ENCODE peak calls at places on chromosomes 12 and 14, in five cellular contexts. Z is ovary; D is CD4-positive, CD25-positive, alpha-beta regulatory T cell; P is A549; C is OCI-LY7. K is an unnamed sample.

GRCh38 chr12:3747543-3747942 is 5.4 kb downstream of the CRACR2A start:
- DNase-seq in Z (no peak), D (no peak), P (no peak), C (no peak), K (no peak)

GRCh38 chr14:90698379-90698869 is 117.8 kb downstream of the TTC7B start:
- DNase-seq in Z (peak), D (no peak), P (no peak), C (no peak), K (peak)

GRCh38 chr14:22532345-22533056 is 56.5 kb downstream of the DAD1 start:
- DNase-seq in Z (no peak), D (no peak), P (no peak), C (no peak), K (no peak)

GRCh38 chr12:50530532-50530931 is 25.7 kb downstream of the DIP2B start:
- DNase-seq in Z (no peak), D (no peak), P (no peak), C (no peak), K (no peak)

GRCh38 chr12:6869049-6870021 is 2.0 kb downstream of the TPI1 start:
- DNase-seq in Z (peak), D (peak), P (peak), C (peak), K (peak)

GRCh38 chr14:88426271-88426670 is 40.8 kb downstream of the SPATA7 start:
- DNase-seq in Z (no peak), D (no peak), P (no peak), C (no peak), K (no peak)

GRCh38 chr12:47561746-47562145 is 144.1 kb downstream of the RPAP3 start:
- DNase-seq in Z (no peak), D (no peak), P (no peak), C (no peak), K (no peak)

GRCh38 chr14:80164991-80165390 is 46.3 kb downstream of the DIO2 start:
- DNase-seq in Z (no peak), D (no peak), P (no peak), C (no peak), K (no peak)

GRCh38 chr12:39365364-39366001 is 77.4 kb downstream of the KIF21A start:
- DNase-seq in Z (no peak), D (no peak), P (no peak), C (peak), K (no peak)

GRCh38 chr12:122871851-122872785 is 23.8 kb downstream of the VPS37B start:
- DNase-seq in Z (no peak), D (no peak), P (peak), C (peak), K (peak)

DNA sequence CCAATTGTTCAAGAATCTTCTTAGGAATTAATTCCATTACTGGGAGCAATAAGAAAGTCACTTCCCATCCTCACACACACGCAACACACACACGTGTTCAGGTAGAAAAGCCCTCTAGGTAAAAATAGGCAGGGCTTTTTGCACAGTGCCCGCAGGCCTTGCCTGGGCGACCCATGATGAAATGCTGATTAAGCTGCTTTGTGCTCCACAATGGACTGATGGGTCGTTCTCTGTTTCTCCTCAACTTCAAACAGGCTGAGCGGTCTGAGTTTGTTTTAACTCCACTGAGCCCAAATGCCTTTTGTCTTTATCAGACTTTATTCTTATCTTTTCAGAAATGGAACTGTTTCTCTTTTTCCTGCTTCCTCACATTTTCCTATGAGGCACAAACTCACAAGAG is 9.4 kb upstream of the DACT1 start:
- DNase-seq in Z (no peak), D (no peak), P (no peak), C (no peak), K (no peak)
- H3K27ac ChIP-seq in Z (no peak), D (no peak), P (no peak), C (no peak), K (no peak)

DNA sequence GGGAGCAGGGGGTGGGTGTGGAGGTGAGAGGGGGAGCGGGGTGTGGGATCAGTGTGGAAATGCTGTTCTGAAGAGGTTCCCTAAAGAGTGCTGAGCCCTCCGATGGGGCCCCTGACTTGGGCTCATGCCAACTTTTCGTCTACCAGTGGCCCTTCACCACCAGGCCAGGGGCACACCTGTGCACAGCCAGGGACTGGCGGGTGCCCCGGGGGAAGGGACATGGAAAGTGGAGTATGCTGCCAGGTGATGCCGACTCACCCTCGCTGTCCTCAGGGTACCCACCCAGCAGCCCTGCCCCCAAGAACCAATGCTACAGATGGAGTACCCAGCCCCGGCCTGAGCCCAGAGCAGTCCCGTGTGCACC is 26.2 kb downstream of the AMN start:
- DNase-seq in Z (no peak), D (no peak), P (no peak), C (no peak), K (no peak)
- H3K27ac ChIP-seq in Z (no peak), D (no peak), P (no peak), C (no peak), K (no peak)

GRCh38 chr14:51548187-51548586 is 103.5 kb upstream of the FRMD6 start:
- DNase-seq in Z (no peak), D (no peak), P (no peak), C (no peak), K (no peak)
- H3K27ac ChIP-seq in Z (no peak), D (no peak), P (peak), C (no peak), K (no peak)

DNA sequence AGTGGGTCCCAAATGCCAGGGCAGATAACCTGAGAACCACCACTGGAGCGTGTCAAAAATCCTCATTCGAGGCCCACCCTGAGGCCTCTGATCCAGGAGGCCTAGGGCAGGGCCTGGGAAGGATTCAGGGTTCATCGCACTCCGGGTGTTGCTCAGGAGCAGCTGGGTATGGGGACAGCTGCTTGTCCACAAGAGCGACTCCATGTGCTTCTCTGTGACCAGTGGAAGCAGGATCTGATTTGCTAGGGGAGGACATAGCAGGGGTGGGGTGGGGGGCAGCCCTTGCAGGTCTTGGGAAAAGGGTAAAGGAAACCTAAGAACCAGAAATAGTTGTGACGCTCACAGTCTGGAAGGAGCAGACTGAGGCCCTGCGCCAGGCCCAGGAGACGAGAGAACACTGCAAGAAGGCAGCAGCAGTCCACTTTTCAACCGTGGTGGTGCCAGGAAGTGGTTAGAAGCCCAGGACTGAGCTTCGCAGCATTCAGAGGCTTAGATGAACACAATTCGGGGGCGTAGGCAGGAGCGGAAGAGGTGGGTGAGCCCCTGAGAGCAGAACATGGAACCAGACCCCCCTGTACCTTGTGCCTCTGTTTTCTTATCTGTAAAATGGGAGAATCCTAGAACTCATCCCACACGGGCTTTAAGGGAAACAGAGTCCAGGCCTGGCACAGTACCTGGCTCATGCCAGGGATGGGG is 33.7 kb downstream of the ITPK1 start:
- DNase-seq in Z (no peak), D (no peak), P (no peak), C (no peak), K (peak)
- H3K27ac ChIP-seq in Z (no peak), D (peak), P (no peak), C (no peak), K (peak)

DNA sequence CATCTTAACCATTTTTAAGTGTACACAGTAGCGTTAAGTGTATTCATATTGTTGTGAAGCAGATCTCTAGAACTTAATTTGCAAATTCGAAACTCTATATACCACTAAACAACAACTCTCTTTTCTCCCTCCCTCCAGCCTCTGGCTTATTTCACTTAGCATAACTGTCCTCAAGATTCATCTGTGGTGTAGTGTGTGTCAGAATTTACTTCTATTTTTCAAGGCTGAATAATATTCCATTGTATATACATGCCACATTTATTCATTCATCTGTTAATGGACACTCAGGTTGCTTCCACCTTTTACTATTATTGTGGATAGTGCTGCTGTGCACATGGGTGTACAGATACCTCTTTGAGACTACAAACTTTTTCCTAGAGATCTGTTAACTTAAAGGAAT is 26.5 kb downstream of the VRK1 start:
- DNase-seq in Z (no peak), D (no peak), P (no peak), C (no peak), K (no peak)
- H3K27ac ChIP-seq in Z (no peak), D (no peak), P (no peak), C (no peak), K (no peak)

DNA sequence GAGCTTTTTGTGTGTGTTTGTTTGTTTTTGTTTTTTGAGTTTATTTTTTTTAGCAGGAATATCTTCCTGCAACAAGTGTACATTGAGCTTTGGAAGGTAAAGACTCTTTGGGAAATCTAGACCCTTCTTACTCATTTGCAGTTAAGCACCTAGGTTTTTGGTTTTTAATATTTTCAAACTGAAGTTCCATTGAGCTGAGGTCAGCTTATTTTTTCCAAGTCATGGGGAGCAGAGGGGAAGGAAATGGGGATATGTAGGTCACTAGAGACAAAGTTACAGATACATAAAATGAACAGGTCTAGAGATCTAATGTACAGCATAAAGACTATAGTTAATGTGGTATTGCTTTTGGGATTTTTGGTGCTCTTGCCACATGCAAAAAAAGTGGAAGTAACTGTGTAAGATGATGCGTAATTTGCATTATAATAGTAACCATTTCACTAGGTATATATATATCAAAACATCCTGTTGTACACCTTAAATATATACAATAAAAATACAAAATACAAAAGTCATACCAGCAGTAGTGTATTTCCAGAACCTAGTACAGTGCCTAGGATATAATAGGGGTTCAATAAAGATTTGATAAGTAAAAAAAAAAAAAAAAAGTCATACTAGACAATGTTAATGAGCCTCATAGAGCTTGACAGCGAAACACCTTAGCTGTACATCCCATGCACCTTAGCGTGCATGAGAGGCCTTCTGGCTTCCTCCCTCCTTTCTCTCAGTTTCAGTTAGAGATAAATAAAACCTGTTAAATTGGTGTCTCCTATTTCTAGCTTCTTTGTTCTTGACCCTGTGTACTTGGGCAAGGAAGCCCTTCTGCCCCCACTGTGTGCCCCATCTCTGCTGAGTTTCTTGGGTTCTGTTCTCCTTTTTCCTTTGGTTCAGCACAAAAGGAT is 22.7 kb downstream of the CGRRF1 start:
- DNase-seq in Z (no peak), D (no peak), P (no peak), C (peak), K (no peak)
- H3K27ac ChIP-seq in Z (no peak), D (no peak), P (no peak), C (peak), K (no peak)

GRCh38 chr12:91928501-91928900 is 217.1 kb downstream of the BTG1 start:
- DNase-seq in Z (no peak), D (no peak), P (no peak), C (no peak), K (no peak)

GRCh38 chr12:91935299-91935698 is 210.3 kb downstream of the BTG1 start:
- DNase-seq in Z (no peak), D (no peak), P (no peak), C (no peak), K (no peak)

GRCh38 chr12:91937033-91937432 is 208.6 kb downstream of the BTG1 start:
- DNase-seq in Z (no peak), D (no peak), P (no peak), C (no peak), K (no peak)

GRCh38 chr12:91926810-91927209 is 218.8 kb downstream of the BTG1 start:
- DNase-seq in Z (no peak), D (no peak), P (peak), C (no peak), K (no peak)

DNA sequence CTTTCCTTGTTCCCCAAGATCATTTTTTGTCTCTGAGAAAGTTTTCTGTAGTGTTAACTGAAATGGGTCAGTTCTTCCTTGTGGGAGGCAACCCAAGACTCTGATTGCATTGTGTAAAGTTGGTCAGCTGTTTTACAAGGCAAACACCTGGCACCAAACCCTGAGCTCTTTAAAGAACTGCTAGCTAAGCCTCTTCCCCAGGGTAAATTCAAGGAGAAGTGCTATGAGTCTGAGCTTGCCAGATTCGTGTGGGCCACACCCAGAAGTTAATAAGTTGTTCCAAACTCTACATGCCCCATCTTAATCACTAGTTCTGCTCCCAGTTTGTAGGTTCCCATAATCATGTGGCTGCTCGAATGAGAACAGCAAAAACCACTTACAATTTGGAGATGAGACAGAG is 214.5 kb downstream of the BTG1 start:
- DNase-seq in Z (peak), D (no peak), P (peak), C (no peak), K (no peak)
- H3K27ac ChIP-seq in Z (no peak), D (no peak), P (peak), C (no peak), K (no peak)

GRCh38 chr12:27192118-27192802 is 51.8 kb upstream of the STK38L start:
- DNase-seq in Z (no peak), D (no peak), P (no peak), C (no peak), K (no peak)
- H3K27ac ChIP-seq in Z (no peak), D (no peak), P (no peak), C (no peak), K (peak)

GRCh38 chr12:93571360-93571853 is 1.1 kb upstream of the SOCS2 start:
- DNase-seq in Z (peak), D (peak), P (peak), C (no peak), K (peak)

GRCh38 chr12:93571854-93572711 is at the start of gene SOCS2:
- DNase-seq in Z (peak), D (peak), P (no peak), C (no peak), K (peak)

GRCh38 chr12:93570552-93571359 is 1.7 kb upstream of the SOCS2 start:
- DNase-seq in Z (peak), D (peak), P (peak), C (peak), K (peak)

GRCh38 chr12:93573552-93574223 is 1.2 kb downstream of the SOCS2 start:
- DNase-seq in Z (peak), D (no peak), P (no peak), C (no peak), K (peak)

GRCh38 chr12:93572712-93573551 is 457 bp downstream of the SOCS2 start:
- DNase-seq in Z (peak), D (no peak), P (no peak), C (no peak), K (peak)
- H3K27ac ChIP-seq in Z (peak), D (no peak), P (no peak), C (no peak), K (peak)